ENCODE peak calls at places on chromosomes 11 and 22, in eight cellular contexts. Y, C, D, Z, B, K, T and S are unnamed samples.

GRCh38 chr11:122979815-122980656 is 1.6 kb downstream of the BSX start:
- DNase-seq in C (no peak), D (no peak), Z (peak), T (no peak), K (no peak), Y (peak), B (no peak), S (no peak)

GRCh38 chr11:1983601-1983961 is 14.1 kb downstream of the H19 start:
- DNase-seq in C (no peak), Y (peak), Z (no peak), T (no peak), B (no peak), K (no peak), D (no peak), S (no peak)

GRCh38 chr11:119790476-119790875 is 61.5 kb upstream of the NECTIN1 start:
- DNase-seq in K (peak), B (no peak), Y (no peak), T (no peak), Z (no peak), C (no peak), D (no peak), S (no peak)

GRCh38 chr11:65279713-65280459 is 18.1 kb downstream of the POLA2 start:
- DNase-seq in C (peak), Y (peak), K (no peak), D (no peak), B (no peak), T (no peak), Z (no peak), S (peak)

GRCh38 chr22:20396639-20397038 is 2.7 kb downstream of the ZNF74 start:
- DNase-seq in C (peak), T (no peak), K (no peak), Z (no peak), Y (no peak), B (no peak), D (no peak), S (no peak)

GRCh38 chr11:122646549-122647340 is 8.8 kb upstream of the UBASH3B start:
- DNase-seq in Z (no peak), T (no peak), D (no peak), Y (no peak), C (peak), B (no peak), K (no peak), S (no peak)

GRCh38 chr11:70699294-70700221 is 301.2 kb downstream of the CTTN start:
- DNase-seq in Z (peak), C (no peak), B (no peak), Y (peak), D (no peak), K (no peak), T (no peak), S (no peak)

GRCh38 chr11:86041975-86042378 is 26.9 kb downstream of the PICALM start:
- DNase-seq in C (peak), D (peak), Z (peak), K (peak), B (peak), Y (peak), T (no peak), S (peak)

GRCh38 chr11:62689421-62690183 is at the start of gene LRRN4CL:
- DNase-seq in T (no peak), Z (no peak), B (no peak), C (peak), D (no peak), Y (no peak), K (no peak), S (no peak)

GRCh38 chr22:24696551-24697001 is 77.9 kb downstream of the PIWIL3 start:
- DNase-seq in B (no peak), D (no peak), K (no peak), T (no peak), Y (no peak), Z (no peak), C (no peak), S (no peak)

GRCh38 chr11:122215244-122215992 is 99.4 kb upstream of the BLID start:
- DNase-seq in Z (peak), Y (peak), B (peak), D (peak), C (peak), T (no peak), K (no peak), S (no peak)

GRCh38 chr11:120547871-120548681 is 36.5 kb downstream of the GRIK4 start:
- DNase-seq in T (no peak), K (no peak), Z (peak), Y (peak), C (peak), D (no peak), B (no peak), S (no peak)

GRCh38 chr11:120884290-120885020 is 139.4 kb upstream of the TBCEL start:
- DNase-seq in Z (no peak), C (no peak), K (no peak), T (no peak), Y (no peak), B (no peak), D (no peak), S (no peak)

GRCh38 chr11:44775366-44776356 is 48.9 kb downstream of the TSPAN18 start:
- DNase-seq in B (no peak), Z (peak), T (peak), K (no peak), C (peak), D (no peak), Y (peak), S (peak)

GRCh38 chr11:78576549-78577097 is 2.0 kb upstream of the NARS2 start:
- DNase-seq in D (no peak), C (no peak), Y (no peak), B (peak), T (no peak), Z (no peak), K (no peak), S (no peak)

GRCh38 chr11:9396310-9396709 is 11.9 kb downstream of the IPO7 start:
- DNase-seq in T (no peak), B (no peak), C (no peak), Y (peak), Z (no peak), K (no peak), D (no peak), S (no peak)

GRCh38 chr11:100925935-100926334 is 203.7 kb downstream of the PGR start:
- DNase-seq in Y (no peak), C (peak), B (no peak), Z (no peak), T (no peak), D (no peak), K (no peak), S (no peak)

GRCh38 chr11:134071766-134072403 is 3.0 kb downstream of the JAM3 start:
- DNase-seq in B (no peak), D (no peak), C (peak), Z (no peak), Y (no peak), T (no peak), K (no peak), S (no peak)

GRCh38 chr22:27124336-27125023 is 467.1 kb downstream of the MIAT start:
- DNase-seq in B (no peak), K (no peak), C (no peak), D (no peak), Z (no peak), Y (no peak), T (no peak), S (no peak)

GRCh38 chr11:73361953-73362776 is 14.0 kb upstream of the RELT start:
- DNase-seq in Z (peak), C (no peak), K (no peak), Y (peak), T (no peak), B (no peak), D (no peak), S (no peak)

GRCh38 chr22:46068176-46068907 is 82.0 kb upstream of the PPARA start:
- DNase-seq in B (no peak), K (no peak), Y (no peak), T (no peak), C (no peak), D (no peak), Z (no peak), S (no peak)

GRCh38 chr11:65187146-65187675 is 5.5 kb downstream of the CAPN1 start:
- DNase-seq in Z (no peak), C (no peak), D (no peak), Y (no peak), B (no peak), K (no peak), T (no peak), S (no peak)

GRCh38 chr11:125470355-125470754 is 25.7 kb downstream of the FEZ1 start:
- DNase-seq in Z (no peak), D (no peak), K (no peak), T (no peak), B (no peak), C (no peak), Y (no peak), S (no peak)